ENCODE peak calls at places on chromosomes 3 and 15, in seven cellular contexts. W, F, G, V, P, C and K are unnamed samples. For H3K4me1, the result is how much of the 10 kb centered on the place peaks cover.

GRCh38 chr15:65066001-65066634 is 1.7 kb downstream of the RASL12 start:
- DNase-seq in W (no peak), F (no peak), G (no peak), V (no peak), P (no peak), C (no peak), K (no peak)

GRCh38 chr3:27680517-27681246 is 41.4 kb downstream of the EOMES start:
- DNase-seq in W (no peak), F (no peak), G (no peak), V (no peak), P (no peak), C (no peak), K (no peak)

GRCh38 chr3:177596822-177597271 is 399.6 kb upstream of the TBL1XR1 start:
- DNase-seq in W (no peak), F (peak), G (no peak), V (no peak), P (no peak), C (no peak), K (no peak)

GRCh38 chr3:140011086-140011485 is 76.1 kb downstream of the CLSTN2 start:
- DNase-seq in W (no peak), F (no peak), G (no peak), V (no peak), P (no peak), C (no peak), K (no peak)

GRCh38 chr15:85622432-85622831 is 172.3 kb downstream of the KLHL25 start:
- DNase-seq in W (no peak), F (no peak), G (no peak), V (no peak), P (no peak), C (no peak), K (no peak)

GRCh38 chr3:155744626-155745324 is at the start of gene PLCH1:
- DNase-seq in W (peak), F (no peak), G (peak), V (peak), P (peak), C (peak), K (peak)

GRCh38 chr3:146498002-146498736 is 28.8 kb upstream of the PLSCR2 start:
- DNase-seq in W (peak), F (no peak), G (no peak), V (no peak), P (no peak), C (no peak), K (no peak)

GRCh38 chr3:14784087-14784596 is 34.6 kb upstream of the FGD5 start:
- DNase-seq in W (no peak), F (no peak), G (no peak), V (no peak), P (no peak), C (peak), K (no peak)

GRCh38 chr3:46978985-46979944 is at the start of gene NBEAL2:
- DNase-seq in W (peak), F (peak), G (peak), V (peak), P (peak), C (peak), K (peak)

GRCh38 chr3:46981932-46982471 is 2.5 kb downstream of the NBEAL2 start:
- DNase-seq in W (peak), F (no peak), G (peak), V (no peak), P (no peak), C (peak), K (peak)

GRCh38 chr3:46978381-46978780 is 1.1 kb upstream of the NBEAL2 start:
- DNase-seq in W (no peak), F (no peak), G (no peak), V (no peak), P (no peak), C (peak), K (peak)

GRCh38 chr3:46977811-46978195 is 1.3 kb upstream of the CCDC12 start:
- DNase-seq in W (no peak), F (no peak), G (no peak), V (no peak), P (no peak), C (peak), K (no peak)

DNA sequence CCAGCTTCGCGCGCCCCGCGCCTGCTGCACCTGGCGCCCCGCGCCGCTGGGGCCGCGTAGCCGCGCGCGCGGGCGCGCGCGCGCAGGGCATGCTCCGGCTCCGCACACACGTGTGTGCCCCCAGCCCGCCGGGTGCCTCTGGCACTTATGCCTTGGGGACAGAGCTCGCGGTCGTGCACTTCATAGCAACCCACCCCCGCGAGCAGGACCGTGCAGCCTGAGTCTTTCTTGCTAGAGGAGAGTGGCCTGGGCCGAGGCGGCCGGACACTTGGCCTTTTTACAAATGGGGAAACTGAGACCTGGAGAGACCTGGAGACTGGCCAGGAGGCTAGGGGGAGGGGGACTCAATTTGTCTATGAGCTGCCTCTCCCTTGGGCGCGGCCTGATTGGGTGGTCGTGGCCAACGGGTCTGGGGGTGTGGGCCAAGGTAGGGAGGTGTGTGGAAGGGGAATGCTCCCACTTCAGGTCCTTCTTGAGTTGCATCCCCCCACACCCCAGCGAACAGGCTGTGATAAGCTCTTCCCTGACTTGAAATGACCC is 562 bp downstream of the NBEAL2 start:
- DNase-seq in W (no peak), F (no peak), G (no peak), V (no peak), P (peak), C (peak), K (no peak)
- H3K4me1 ChIP-seq in W (half or more), F (under half), G (under half), V (under half), P (under half), C (under half), K (under half)

DNA sequence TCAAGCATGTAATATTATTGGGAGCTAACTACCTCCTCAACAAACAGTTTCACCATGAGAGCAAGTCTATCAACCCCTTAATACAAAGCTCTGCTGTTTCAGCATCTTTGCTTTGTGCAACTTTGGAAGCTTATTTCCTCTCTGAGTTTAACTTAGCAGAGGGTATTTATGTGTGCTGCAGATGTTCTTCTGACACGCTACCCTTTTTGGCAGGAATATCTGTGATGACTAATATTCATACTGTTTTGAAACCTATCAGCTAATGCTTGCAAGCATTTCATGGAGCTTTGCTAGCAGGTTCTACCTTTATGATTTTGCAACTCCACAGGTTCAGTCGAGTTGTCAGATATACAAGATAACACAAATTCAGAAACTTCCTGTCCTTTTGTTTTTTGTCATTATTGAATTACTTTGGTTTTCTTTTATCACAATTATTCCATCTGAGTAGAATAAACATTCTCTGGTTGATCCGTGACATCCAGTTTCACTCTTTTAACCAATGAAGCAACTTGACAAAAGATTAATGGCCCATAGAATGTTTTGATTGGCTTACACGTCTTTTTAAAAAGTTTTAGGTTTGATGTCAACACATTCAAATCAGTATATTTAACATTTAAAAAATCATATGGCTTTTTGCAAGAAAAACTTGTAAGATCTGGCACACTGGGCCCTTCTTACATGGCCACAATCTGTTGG is 1.7 kb upstream of the SLC9A9 start:
- DNase-seq in W (no peak), F (peak), G (no peak), V (no peak), P (no peak), C (no peak), K (no peak)
- H3K4me3 ChIP-seq in W (no peak), F (peak), G (no peak), V (no peak), P (no peak), C (no peak), K (no peak)

GRCh38 chr3:129554356-129555120 is 11.6 kb downstream of the H1-8 start:
- DNase-seq in W (no peak), F (no peak), G (no peak), V (no peak), P (no peak), C (no peak), K (peak)

GRCh38 chr3:129555176-129555575 is 12.2 kb downstream of the H1-8 start:
- DNase-seq in W (no peak), F (no peak), G (no peak), V (no peak), P (no peak), C (peak), K (no peak)

GRCh38 chr3:129556890-129557736 is 14.1 kb downstream of the H1-8 start:
- DNase-seq in W (no peak), F (no peak), G (peak), V (no peak), P (no peak), C (peak), K (no peak)

GRCh38 chr3:129556358-129556695 is 13.4 kb downstream of the H1-8 start:
- DNase-seq in W (no peak), F (no peak), G (no peak), V (no peak), P (no peak), C (peak), K (no peak)

DNA sequence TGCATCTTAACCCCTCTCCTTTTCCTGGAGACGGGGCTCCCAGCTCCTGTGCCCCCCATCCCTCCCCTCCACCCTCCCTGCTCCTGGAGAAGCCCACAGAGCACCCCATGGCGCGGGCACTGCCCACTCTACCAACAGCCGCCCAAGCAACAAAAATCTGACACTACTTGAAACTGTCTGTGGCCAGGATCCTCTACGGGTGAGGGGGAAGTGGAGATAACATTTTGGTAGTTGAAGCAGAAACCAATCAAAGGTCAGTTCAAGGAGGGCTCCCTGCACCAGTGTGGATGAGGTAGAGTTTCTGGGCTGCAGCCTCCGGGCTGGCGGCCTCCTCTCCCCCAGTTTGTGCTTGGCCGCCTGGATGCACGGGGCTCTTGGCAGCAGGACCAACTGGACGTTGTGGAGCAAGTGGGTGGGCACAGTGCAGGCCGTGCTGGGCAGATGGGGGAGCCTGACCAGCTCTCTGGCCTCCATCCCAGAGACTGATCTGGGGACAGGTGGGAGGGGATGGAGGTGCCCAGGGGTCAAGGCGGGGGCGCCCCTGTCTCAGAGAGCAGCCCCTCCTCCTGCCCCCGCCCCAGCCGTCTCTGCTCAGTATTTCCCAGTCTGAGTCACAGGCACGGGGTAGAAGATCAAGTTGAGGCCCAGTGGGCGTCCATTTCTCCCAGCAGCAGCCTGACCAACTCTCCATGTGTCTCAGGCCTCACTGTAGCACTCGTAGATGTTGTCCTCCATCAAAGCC is 12.8 kb downstream of the H1-8 start:
- DNase-seq in W (no peak), F (no peak), G (no peak), V (no peak), P (no peak), C (peak), K (peak)
- H3K4me1 ChIP-seq in W (under half), F (under half), G (half or more), V (under half), P (under half), C (under half), K (half or more)

GRCh38 chr3:141410861-141411771 is 42.8 kb downstream of the ZBTB38 start:
- DNase-seq in W (no peak), F (peak), G (peak), V (no peak), P (no peak), C (no peak), K (no peak)

GRCh38 chr3:141413387-141414140 is 45.3 kb downstream of the ZBTB38 start:
- DNase-seq in W (no peak), F (no peak), G (no peak), V (no peak), P (no peak), C (no peak), K (no peak)

GRCh38 chr3:141412936-141413354 is 44.6 kb downstream of the ZBTB38 start:
- DNase-seq in W (no peak), F (peak), G (peak), V (no peak), P (peak), C (peak), K (peak)

GRCh38 chr3:141410408-141410807 is 42.1 kb downstream of the ZBTB38 start:
- DNase-seq in W (no peak), F (no peak), G (peak), V (no peak), P (peak), C (no peak), K (peak)

DNA sequence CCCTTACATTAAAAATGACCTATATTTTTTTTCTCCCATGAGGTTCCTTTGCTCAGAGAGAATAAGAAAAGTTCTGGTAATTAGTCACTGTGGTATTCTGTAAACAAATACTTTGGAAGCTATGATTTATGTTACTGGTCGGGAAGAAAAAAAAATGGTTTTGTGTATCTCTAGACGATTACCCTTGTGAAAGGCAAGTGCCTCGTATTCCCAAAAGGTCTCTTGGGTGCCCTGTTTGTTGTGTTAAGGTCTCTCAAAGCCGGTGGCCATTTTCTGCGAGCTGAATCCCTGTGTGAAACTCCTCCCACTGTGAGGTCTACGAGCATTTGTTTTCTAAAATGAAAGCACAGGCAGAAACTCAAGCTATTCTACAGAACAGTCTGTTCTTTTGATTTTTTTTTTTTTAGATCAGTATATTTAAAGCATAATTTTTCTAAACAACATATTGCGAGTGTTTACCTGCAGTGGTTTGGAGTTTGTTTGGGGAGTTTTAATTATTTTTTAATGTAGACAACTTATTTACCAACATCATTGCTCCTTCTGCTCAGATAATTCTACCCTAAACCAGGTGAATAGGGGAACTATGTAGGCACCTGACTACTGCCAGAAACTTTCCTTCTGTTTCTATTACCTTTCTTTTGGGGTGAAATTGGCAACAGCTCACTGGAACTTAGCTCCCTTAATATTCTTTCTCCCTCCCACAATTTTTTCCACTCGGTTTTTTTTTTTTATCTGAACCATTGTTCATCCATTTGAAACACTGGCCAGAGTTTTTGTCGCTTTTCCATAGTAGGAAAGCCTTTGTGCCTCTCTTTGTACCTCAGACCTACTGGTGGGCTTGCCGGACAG is 44.0 kb downstream of the ZBTB38 start:
- DNase-seq in W (peak), F (peak), G (peak), V (no peak), P (peak), C (no peak), K (no peak)
- H3K4me3 ChIP-seq in W (peak), F (peak), G (peak), V (no peak), P (peak), C (no peak), K (peak)

GRCh38 chr15:45638641-45639040 is 3.8 kb downstream of the SQOR start:
- DNase-seq in W (no peak), F (peak), G (no peak), V (no peak), P (no peak), C (no peak), K (no peak)

GRCh38 chr15:45635763-45636292 is 999 bp downstream of the SQOR start:
- DNase-seq in W (no peak), F (no peak), G (no peak), V (no peak), P (no peak), C (peak), K (no peak)

GRCh38 chr15:45634442-45635190 is at the start of gene SQOR:
- DNase-seq in W (peak), F (peak), G (peak), V (peak), P (peak), C (peak), K (peak)

GRCh38 chr15:45635191-45635638 is 386 bp downstream of the SQOR start:
- DNase-seq in W (peak), F (no peak), G (peak), V (no peak), P (peak), C (peak), K (peak)

DNA sequence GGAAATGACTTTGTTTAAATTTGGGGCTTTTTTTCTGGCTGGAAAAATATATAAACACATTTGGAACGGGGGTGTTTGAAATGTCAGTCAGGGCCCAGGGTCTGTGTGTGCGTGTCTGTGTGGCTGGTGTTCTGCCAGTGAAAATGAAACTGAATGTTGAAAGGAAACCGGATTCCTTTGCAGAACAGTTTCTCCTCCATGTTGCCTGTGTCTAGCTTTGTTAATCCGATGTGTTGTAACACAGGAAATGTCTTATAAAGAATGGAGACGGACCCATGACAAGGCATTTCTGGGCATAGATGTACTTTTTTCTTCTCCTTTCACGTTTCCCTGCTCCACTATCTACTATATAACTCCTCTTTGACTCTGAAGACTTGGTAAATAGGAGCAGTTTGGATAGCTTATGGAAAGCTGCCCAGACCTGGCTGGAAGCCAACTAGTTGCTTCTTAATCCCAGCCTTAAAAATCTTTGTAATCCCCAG is 2.8 kb downstream of the SQOR start:
- DNase-seq in W (peak), F (peak), G (peak), V (no peak), P (peak), C (peak), K (peak)
- H3K4me1 ChIP-seq in W (under half), F (half or more), G (under half), V (under half), P (under half), C (half or more), K (under half)

DNA sequence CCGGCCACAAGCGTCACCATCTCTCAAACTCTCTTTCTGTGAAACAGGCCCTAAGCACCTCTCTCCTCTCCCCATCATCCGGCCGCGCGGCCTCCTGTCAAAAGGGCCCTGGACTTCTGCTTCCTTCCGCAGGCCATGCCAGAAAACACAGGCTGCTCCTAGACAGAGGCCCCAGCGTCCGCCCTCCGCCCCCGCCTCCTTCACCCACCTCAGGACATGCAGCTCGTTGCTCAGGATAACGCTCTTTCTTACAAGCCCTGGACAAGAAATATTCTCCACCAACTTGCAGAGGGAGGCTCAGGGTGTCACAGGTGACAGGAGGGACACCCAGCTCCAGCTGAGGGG is 212.0 kb downstream of the XXYLT1 start:
- DNase-seq in W (peak), F (no peak), G (peak), V (no peak), P (no peak), C (peak), K (peak)
- H3K4me3 ChIP-seq in W (no peak), F (no peak), G (no peak), V (no peak), P (no peak), C (no peak), K (no peak)

GRCh38 chr3:151766454-151766853 is 32.7 kb downstream of the AADACL2 start:
- DNase-seq in W (no peak), F (peak), G (no peak), V (peak), P (no peak), C (no peak), K (no peak)

GRCh38 chr3:151765685-151766084 is 32.0 kb downstream of the AADACL2 start:
- DNase-seq in W (no peak), F (no peak), G (no peak), V (no peak), P (no peak), C (no peak), K (no peak)

DNA sequence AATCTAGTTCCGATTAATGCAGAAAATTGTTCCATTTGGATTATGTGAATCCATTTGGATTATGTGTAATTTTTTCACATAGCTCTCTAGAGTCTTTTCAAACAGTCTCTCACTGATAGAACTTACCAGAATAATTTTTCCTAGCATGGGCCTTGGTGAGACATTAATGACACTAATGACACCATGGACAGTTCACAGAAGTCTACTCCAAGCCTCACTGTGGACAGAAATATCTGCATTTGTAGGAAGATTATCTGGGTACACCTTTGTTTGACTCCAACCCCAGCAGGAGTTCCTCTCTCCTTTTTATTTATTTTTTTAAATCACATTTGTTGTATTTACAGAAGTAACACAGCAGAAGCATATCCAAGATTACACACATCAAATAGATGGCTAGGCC is 27.9 kb downstream of the AADACL2 start:
- DNase-seq in W (no peak), F (no peak), G (no peak), V (no peak), P (no peak), C (no peak), K (no peak)
- H3K4me1 ChIP-seq in W (under half), F (under half), G (under half), V (under half), P (under half), C (under half), K (under half)

GRCh38 chr3:109257269-109257668 is 59.0 kb downstream of the DPPA2 start:
- DNase-seq in W (no peak), F (no peak), G (no peak), V (no peak), P (no peak), C (no peak), K (no peak)
- H3K4me3 ChIP-seq in W (no peak), F (no peak), G (no peak), V (no peak), P (no peak), C (no peak), K (no peak)